ENCODE peak calls at places on chromosomes 7 and 10, in five cellular contexts. F is DND-41; A is ELF-1; B is A549; P is activated naive CD4-positive, alpha-beta T cell treated with anti-CD3 and anti-CD28 coated beads, Interleukin-2, amount 10 ng/mL, durations not matched to agents 7 days and 5 days. C is an unnamed sample.

GRCh38 chr7:112788778-112789343 is 1.3 kb downstream of the TMEM168 start:
- DNase-seq in F (no peak), A (no peak), B (no peak), P (no peak), C (no peak)

GRCh38 chr7:82704121-82704520 is 260.5 kb upstream of the CACNA2D1 start:
- DNase-seq in F (no peak), A (no peak), B (no peak), P (no peak), C (no peak)

GRCh38 chr7:74404388-74404700 is 49.4 kb upstream of the GTF2IRD1 start:
- DNase-seq in F (no peak), A (no peak), B (no peak), P (no peak), C (no peak)

GRCh38 chr7:74043523-74043951 is 15.6 kb downstream of the ELN start:
- DNase-seq in F (no peak), A (peak; percentile 55), B (no peak), P (no peak), C (peak; percentile 77)

GRCh38 chr7:129684777-129685176 is 73.3 kb downstream of the NRF1 start:
- DNase-seq in F (no peak), A (peak; percentile 24), B (no peak), P (no peak), C (no peak)

GRCh38 chr7:158849553-158850389 is 6.6 kb upstream of the DYNC2I1 start:
- DNase-seq in F (no peak), A (no peak), B (no peak), P (no peak), C (no peak)

GRCh38 chr7:30564243-30564892 is 30.3 kb upstream of the GARS1 start:
- DNase-seq in F (peak; percentile 81), A (peak; percentile 95), B (peak; percentile 64), P (peak; percentile 85), C (peak; percentile 85)

GRCh38 chr7:24971333-24972165 is 8.4 kb downstream of the OSBPL3 start:
- DNase-seq in F (peak; percentile 59), A (peak; percentile 47), B (no peak), P (no peak), C (peak; percentile 99)

GRCh38 chr10:7045891-7046599 is 364.8 kb downstream of the SFMBT2 start:
- DNase-seq in F (peak; percentile 39), A (no peak), B (no peak), P (no peak), C (no peak)

GRCh38 chr10:16777473-16778370 is 39.5 kb downstream of the RSU1 start:
- DNase-seq in F (peak; percentile 10), A (peak; percentile 52), B (peak; percentile 53), P (peak; percentile 25), C (peak; percentile 54)

C was measured in RPMI7951.